ENCODE peak calls at places on chromosomes 1 and 21, in eight cellular contexts. D is GM23248, F is BE2C, T is left ventricle myocardium superior, U is tibial artery, I is iris pigment epithelial cell, X is aorta, C is AG04449. Y is an unnamed sample.

GRCh38 chr1:55682198-55682597 is 467.0 kb upstream of the USP24 start:
- DNase-seq in D (no peak), F (no peak), T (no peak), U (no peak), I (no peak), X (no peak), C (no peak), Y (no peak)

GRCh38 chr1:12276225-12276624 is 46.4 kb downstream of the VPS13D start:
- DNase-seq in D (peak; percentile 3), F (no peak), T (no peak), U (no peak), I (peak; percentile 63), X (no peak), C (no peak), Y (no peak)

GRCh38 chr1:119742193-119742592 is 26.5 kb downstream of the HMGCS2 start:
- DNase-seq in D (peak; percentile 55), F (no peak), T (peak; percentile 75), U (no peak), I (peak; percentile 22), X (peak; percentile 59), C (peak; percentile 19), Y (no peak)

GRCh38 chr1:172105230-172105629 is 263.9 kb downstream of the DNM3 start:
- DNase-seq in D (no peak), F (no peak), T (no peak), U (no peak), I (no peak), X (no peak), C (no peak), Y (no peak)

GRCh38 chr1:6969106-6969505 is 183.9 kb downstream of the CAMTA1 start:
- DNase-seq in D (peak; percentile 36), F (no peak), T (no peak), U (no peak), I (peak; percentile 50), X (no peak), C (no peak), Y (no peak)

GRCh38 chr1:22749919-22750670 is 39.5 kb downstream of the EPHB2 start:
- DNase-seq in D (peak; percentile 95), F (no peak), T (no peak), U (peak; percentile 73), I (peak; percentile 97), X (peak; percentile 72), C (peak; percentile 79), Y (no peak)

GRCh38 chr1:33228935-33229487 is 27.3 kb upstream of the ZNF362 start:
- DNase-seq in D (peak; percentile 91), F (no peak), T (no peak), U (peak; percentile 33), I (peak; percentile 97), X (no peak), C (peak; percentile 80), Y (no peak)

GRCh38 chr1:219837994-219838294 is 90.4 kb downstream of the SLC30A10 start:
- DNase-seq in D (no peak), F (no peak), T (no peak), U (no peak), I (no peak), X (no peak), C (no peak), Y (no peak)

GRCh38 chr1:111082421-111083192 is 57.3 kb downstream of the DRAM2 start:
- DNase-seq in D (peak; percentile 78), F (no peak), T (no peak), U (no peak), I (peak; percentile 72), X (no peak), C (peak; percentile 70), Y (no peak)

GRCh38 chr1:206757524-206758266 is 12.9 kb upstream of the IL19 start:
- DNase-seq in D (no peak), F (no peak), T (no peak), U (no peak), I (no peak), X (no peak), C (no peak), Y (no peak)

GRCh38 chr1:48057249-48057648 is 60.1 kb upstream of the TRABD2B start:
- DNase-seq in D (no peak), F (no peak), T (no peak), U (no peak), I (no peak), X (no peak), C (no peak), Y (no peak)

GRCh38 chr21:21547368-21547953 is 549.3 kb downstream of the NCAM2 start:
- DNase-seq in D (no peak), F (no peak), T (no peak), U (no peak), I (peak; percentile 5), X (no peak), C (no peak), Y (no peak)

GRCh38 chr1:208101661-208102431 is 142.3 kb downstream of the PLXNA2 start:
- DNase-seq in D (peak; percentile 30), F (peak; percentile 80), T (peak; percentile 62), U (no peak), I (no peak), X (no peak), C (no peak), Y (no peak)

GRCh38 chr1:170261669-170262068 is 115.9 kb downstream of the NTMT2 start:
- DNase-seq in D (peak; percentile 57), F (no peak), T (no peak), U (no peak), I (no peak), X (no peak), C (no peak), Y (no peak)

GRCh38 chr1:40532844-40533424 is 1.5 kb downstream of the ZNF684 start:
- DNase-seq in D (peak; percentile 66), F (peak; percentile 16), T (no peak), U (no peak), I (peak; percentile 66), X (no peak), C (no peak), Y (no peak)

GRCh38 chr21:28333455-28334108 is 659.1 kb downstream of the LTN1 start:
- DNase-seq in D (peak; percentile 69), F (no peak), T (no peak), U (no peak), I (peak; percentile 88), X (no peak), C (no peak), Y (no peak)

GRCh38 chr21:39531777-39532333 is 80.1 kb downstream of the SH3BGR start:
- DNase-seq in D (no peak), F (no peak), T (no peak), U (no peak), I (no peak), X (no peak), C (no peak), Y (no peak)

GRCh38 chr1:179677882-179678281 is 65.2 kb upstream of the FAM163A start:
- DNase-seq in D (no peak), F (no peak), T (no peak), U (no peak), I (no peak), X (no peak), C (no peak), Y (no peak)

GRCh38 chr1:16019580-16020277 is 1.9 kb upstream of the HSPB7 start:
- DNase-seq in D (peak; percentile 83), F (peak; percentile 54), T (peak; percentile 85), U (no peak), I (no peak), X (peak; percentile 80), C (no peak), Y (peak; percentile 65)

GRCh38 chr1:29698033-29698432 is 461.7 kb downstream of the PTPRU start:
- DNase-seq in D (peak; percentile 83), F (peak; percentile 65), T (no peak), U (no peak), I (peak; percentile 70), X (peak; percentile 75), C (no peak), Y (peak; percentile 43)

GRCh38 chr1:185158806-185159205 is 1.8 kb downstream of the SWT1 start:
- DNase-seq in D (peak; percentile 1), F (no peak), T (no peak), U (no peak), I (no peak), X (no peak), C (no peak), Y (no peak)

GRCh38 chr1:233990486-233990885 is 86.0 kb downstream of the SLC35F3 start:
- DNase-seq in D (no peak), F (no peak), T (no peak), U (no peak), I (no peak), X (no peak), C (no peak), Y (no peak)

GRCh38 chr1:17682403-17682802 is 72.7 kb upstream of the ACTL8 start:
- DNase-seq in D (no peak), F (peak; percentile 46), T (no peak), U (no peak), I (no peak), X (no peak), C (no peak), Y (no peak)

GRCh38 chr1:81254068-81254467 is 546.7 kb upstream of the ADGRL2 start:
- DNase-seq in D (no peak), F (no peak), T (no peak), U (no peak), I (no peak), X (no peak), C (no peak), Y (no peak)

GRCh38 chr1:204323887-204324286 is 35.8 kb downstream of the PLEKHA6 start:
- DNase-seq in D (peak; percentile 96), F (no peak), T (no peak), U (no peak), I (peak; percentile 86), X (no peak), C (no peak), Y (no peak)

GRCh38 chr21:34949499-34949898 is 99.6 kb downstream of the RUNX1 start:
- DNase-seq in D (no peak), F (no peak), T (no peak), U (no peak), I (no peak), X (no peak), C (no peak), Y (no peak)

GRCh38 chr1:66380452-66381212 is 153.3 kb upstream of the SGIP1 start:
- DNase-seq in D (peak; percentile 45), F (no peak), T (no peak), U (no peak), I (no peak), X (peak; percentile 66), C (no peak), Y (peak; percentile 41)

GRCh38 chr21:39020751-39021474 is 162.3 kb downstream of the PSMG1 start:
- DNase-seq in D (peak; percentile 84), F (no peak), T (peak; percentile 52), U (no peak), I (peak; percentile 91), X (peak; percentile 66), C (no peak), Y (peak; percentile 64)

GRCh38 chr1:18489417-18490143 is 8.8 kb downstream of the KLHDC7A start:
- DNase-seq in D (no peak), F (no peak), T (no peak), U (no peak), I (no peak), X (no peak), C (no peak), Y (no peak)

GRCh38 chr1:155007253-155007828 is 4.7 kb downstream of the ZBTB7B start:
- DNase-seq in D (no peak), F (no peak), T (peak; percentile 86), U (no peak), I (no peak), X (no peak), C (no peak), Y (no peak)

GRCh38 chr1:151790940-151791651 is 796 bp upstream of the TDRKH start:
- DNase-seq in D (peak; percentile 43), F (peak; percentile 61), T (no peak), U (no peak), I (peak; percentile 24), X (no peak), C (no peak), Y (peak; percentile 83)

GRCh38 chr21:35697321-35697808 is 363.0 kb downstream of the SETD4 start:
- DNase-seq in D (peak; percentile 5), F (no peak), T (peak; percentile 78), U (peak; percentile 74), I (peak; percentile 52), X (peak; percentile 89), C (no peak), Y (peak; percentile 73)